ENCODE peak calls at places on chromosomes 6 and 20, in nine cellular contexts. One of them, this sample, is unnamed.

GRCh38 chr6:139133733-139134360 is 1.0 kb upstream of the HECA start:
- DNase-seq in CD4-positive, alpha-beta memory T cell: no peak
- DNase-seq in Ammon's horn: no peak
- DNase-seq in fibroblast of pulmonary artery: no peak
- DNase-seq in tibial artery: no peak
- DNase-seq in HEK293T: no peak
- DNase-seq in glutamatergic neuron: no peak
- DNase-seq in hippocampal formation: no peak
- DNase-seq in activated CD4-positive, alpha-beta T cell treated with anti-CD3 and anti-CD28 coated beads, Interleukin-2, amount 10 ng/mL, durations not matched to agents 7 days and 5 days: no peak
- DNase-seq in this sample: no peak

GRCh38 chr20:48378976-48379670 is 448.7 kb downstream of the PREX1 start:
- DNase-seq in fibroblast of pulmonary artery: no peak
- DNase-seq in glutamatergic neuron: no peak
- DNase-seq in hippocampal formation: no peak
- DNase-seq in activated CD4-positive, alpha-beta T cell treated with anti-CD3 and anti-CD28 coated beads, Interleukin-2, amount 10 ng/mL, durations not matched to agents 7 days and 5 days: no peak
- DNase-seq in HEK293T: no peak
- DNase-seq in CD4-positive, alpha-beta memory T cell: no peak
- DNase-seq in tibial artery: no peak
- DNase-seq in Ammon's horn: no peak
- DNase-seq in this sample: no peak

GRCh38 chr6:98574991-98575390 is 259.4 kb upstream of the POU3F2 start:
- DNase-seq in tibial artery: no peak
- DNase-seq in Ammon's horn: peak; percentile 91
- DNase-seq in activated CD4-positive, alpha-beta T cell treated with anti-CD3 and anti-CD28 coated beads, Interleukin-2, amount 10 ng/mL, durations not matched to agents 7 days and 5 days: no peak
- DNase-seq in glutamatergic neuron: no peak
- DNase-seq in CD4-positive, alpha-beta memory T cell: no peak
- DNase-seq in hippocampal formation: peak; percentile 78
- DNase-seq in fibroblast of pulmonary artery: no peak
- DNase-seq in HEK293T: peak; percentile 9
- DNase-seq in this sample: no peak

GRCh38 chr6:51147756-51148155 is 329.1 kb downstream of the TFAP2B start:
- DNase-seq in glutamatergic neuron: no peak
- DNase-seq in activated CD4-positive, alpha-beta T cell treated with anti-CD3 and anti-CD28 coated beads, Interleukin-2, amount 10 ng/mL, durations not matched to agents 7 days and 5 days: no peak
- DNase-seq in HEK293T: no peak
- DNase-seq in CD4-positive, alpha-beta memory T cell: no peak
- DNase-seq in fibroblast of pulmonary artery: no peak
- DNase-seq in hippocampal formation: no peak
- DNase-seq in Ammon's horn: no peak
- DNase-seq in tibial artery: no peak
- DNase-seq in this sample: no peak

GRCh38 chr20:56631318-56631989 is 2.3 kb downstream of the TFAP2C start:
- DNase-seq in CD4-positive, alpha-beta memory T cell: no peak
- DNase-seq in tibial artery: no peak
- DNase-seq in fibroblast of pulmonary artery: no peak
- DNase-seq in HEK293T: no peak
- DNase-seq in hippocampal formation: no peak
- DNase-seq in Ammon's horn: no peak
- DNase-seq in activated CD4-positive, alpha-beta T cell treated with anti-CD3 and anti-CD28 coated beads, Interleukin-2, amount 10 ng/mL, durations not matched to agents 7 days and 5 days: no peak
- DNase-seq in glutamatergic neuron: peak; percentile 46
- DNase-seq in this sample: no peak

GRCh38 chr6:12232339-12232738 is 57.8 kb upstream of the EDN1 start:
- DNase-seq in tibial artery: no peak
- DNase-seq in glutamatergic neuron: no peak
- DNase-seq in CD4-positive, alpha-beta memory T cell: peak; percentile 17
- DNase-seq in activated CD4-positive, alpha-beta T cell treated with anti-CD3 and anti-CD28 coated beads, Interleukin-2, amount 10 ng/mL, durations not matched to agents 7 days and 5 days: no peak
- DNase-seq in Ammon's horn: no peak
- DNase-seq in HEK293T: no peak
- DNase-seq in fibroblast of pulmonary artery: peak; percentile 77
- DNase-seq in hippocampal formation: no peak
- DNase-seq in this sample: no peak

GRCh38 chr6:39791311-39791710 is 865 bp upstream of the DAAM2 start:
- DNase-seq in tibial artery: no peak
- DNase-seq in glutamatergic neuron: no peak
- DNase-seq in fibroblast of pulmonary artery: peak; percentile 35
- DNase-seq in CD4-positive, alpha-beta memory T cell: no peak
- DNase-seq in Ammon's horn: peak; percentile 49
- DNase-seq in activated CD4-positive, alpha-beta T cell treated with anti-CD3 and anti-CD28 coated beads, Interleukin-2, amount 10 ng/mL, durations not matched to agents 7 days and 5 days: no peak
- DNase-seq in HEK293T: no peak
- DNase-seq in hippocampal formation: no peak
- DNase-seq in this sample: no peak

GRCh38 chr6:16324622-16325225 is 86.3 kb downstream of the GMPR start:
- DNase-seq in HEK293T: no peak
- DNase-seq in fibroblast of pulmonary artery: no peak
- DNase-seq in hippocampal formation: no peak
- DNase-seq in glutamatergic neuron: no peak
- DNase-seq in tibial artery: no peak
- DNase-seq in CD4-positive, alpha-beta memory T cell: no peak
- DNase-seq in Ammon's horn: no peak
- DNase-seq in activated CD4-positive, alpha-beta T cell treated with anti-CD3 and anti-CD28 coated beads, Interleukin-2, amount 10 ng/mL, durations not matched to agents 7 days and 5 days: no peak
- DNase-seq in this sample: no peak

GRCh38 chr20:7938058-7938457 is 2.2 kb downstream of the HAO1 start:
- DNase-seq in activated CD4-positive, alpha-beta T cell treated with anti-CD3 and anti-CD28 coated beads, Interleukin-2, amount 10 ng/mL, durations not matched to agents 7 days and 5 days: no peak
- DNase-seq in hippocampal formation: no peak
- DNase-seq in glutamatergic neuron: no peak
- DNase-seq in fibroblast of pulmonary artery: no peak
- DNase-seq in CD4-positive, alpha-beta memory T cell: no peak
- DNase-seq in tibial artery: no peak
- DNase-seq in Ammon's horn: no peak
- DNase-seq in HEK293T: no peak
- DNase-seq in this sample: no peak

GRCh38 chr6:30730611-30731435 is 10.7 kb downstream of the TUBB start:
- DNase-seq in CD4-positive, alpha-beta memory T cell: peak; percentile 83
- DNase-seq in glutamatergic neuron: peak; percentile 85
- DNase-seq in Ammon's horn: peak; percentile 67
- DNase-seq in activated CD4-positive, alpha-beta T cell treated with anti-CD3 and anti-CD28 coated beads, Interleukin-2, amount 10 ng/mL, durations not matched to agents 7 days and 5 days: peak; percentile 90
- DNase-seq in fibroblast of pulmonary artery: no peak
- DNase-seq in tibial artery: peak; percentile 82
- DNase-seq in HEK293T: peak; percentile 72
- DNase-seq in hippocampal formation: peak; percentile 10
- DNase-seq in this sample: peak; percentile 86

GRCh38 chr6:69917834-69918233 is 51.5 kb downstream of the COL19A1 start:
- DNase-seq in fibroblast of pulmonary artery: peak; percentile 54
- DNase-seq in glutamatergic neuron: no peak
- DNase-seq in CD4-positive, alpha-beta memory T cell: no peak
- DNase-seq in HEK293T: no peak
- DNase-seq in activated CD4-positive, alpha-beta T cell treated with anti-CD3 and anti-CD28 coated beads, Interleukin-2, amount 10 ng/mL, durations not matched to agents 7 days and 5 days: no peak
- DNase-seq in hippocampal formation: no peak
- DNase-seq in tibial artery: no peak
- DNase-seq in Ammon's horn: no peak
- DNase-seq in this sample: no peak

GRCh38 chr6:17281497-17282481 is 628 bp downstream of the RBM24 start:
- DNase-seq in tibial artery: peak; percentile 69
- DNase-seq in glutamatergic neuron: peak; percentile 32
- DNase-seq in HEK293T: no peak
- DNase-seq in fibroblast of pulmonary artery: peak; percentile 47
- DNase-seq in hippocampal formation: no peak
- DNase-seq in Ammon's horn: no peak
- DNase-seq in CD4-positive, alpha-beta memory T cell: no peak
- DNase-seq in activated CD4-positive, alpha-beta T cell treated with anti-CD3 and anti-CD28 coated beads, Interleukin-2, amount 10 ng/mL, durations not matched to agents 7 days and 5 days: no peak
- DNase-seq in this sample: no peak

GRCh38 chr6:158817298-158818007 is 1.7 kb downstream of the EZR start:
- DNase-seq in HEK293T: no peak
- DNase-seq in tibial artery: no peak
- DNase-seq in hippocampal formation: no peak
- DNase-seq in CD4-positive, alpha-beta memory T cell: peak; percentile 51
- DNase-seq in Ammon's horn: peak; percentile 20
- DNase-seq in glutamatergic neuron: peak; percentile 55
- DNase-seq in fibroblast of pulmonary artery: no peak
- DNase-seq in activated CD4-positive, alpha-beta T cell treated with anti-CD3 and anti-CD28 coated beads, Interleukin-2, amount 10 ng/mL, durations not matched to agents 7 days and 5 days: peak; percentile 41
- DNase-seq in this sample: peak; percentile 82

GRCh38 chr20:6034134-6034969 is 19.5 kb downstream of the LRRN4 start:
- DNase-seq in CD4-positive, alpha-beta memory T cell: no peak
- DNase-seq in fibroblast of pulmonary artery: peak; percentile 35
- DNase-seq in HEK293T: no peak
- DNase-seq in glutamatergic neuron: no peak
- DNase-seq in hippocampal formation: no peak
- DNase-seq in Ammon's horn: no peak
- DNase-seq in tibial artery: no peak
- DNase-seq in activated CD4-positive, alpha-beta T cell treated with anti-CD3 and anti-CD28 coated beads, Interleukin-2, amount 10 ng/mL, durations not matched to agents 7 days and 5 days: no peak
- DNase-seq in this sample: no peak

GRCh38 chr6:43338243-43338642 is 29.6 kb upstream of the CRIP3 start:
- DNase-seq in tibial artery: no peak
- DNase-seq in glutamatergic neuron: no peak
- DNase-seq in Ammon's horn: no peak
- DNase-seq in activated CD4-positive, alpha-beta T cell treated with anti-CD3 and anti-CD28 coated beads, Interleukin-2, amount 10 ng/mL, durations not matched to agents 7 days and 5 days: no peak
- DNase-seq in hippocampal formation: no peak
- DNase-seq in HEK293T: no peak
- DNase-seq in fibroblast of pulmonary artery: no peak
- DNase-seq in CD4-positive, alpha-beta memory T cell: no peak
- DNase-seq in this sample: no peak

GRCh38 chr6:158408552-158409130 is 96.4 kb downstream of the TULP4 start:
- DNase-seq in tibial artery: no peak
- DNase-seq in HEK293T: no peak
- DNase-seq in fibroblast of pulmonary artery: peak; percentile 92
- DNase-seq in glutamatergic neuron: peak; percentile 51
- DNase-seq in CD4-positive, alpha-beta memory T cell: no peak
- DNase-seq in activated CD4-positive, alpha-beta T cell treated with anti-CD3 and anti-CD28 coated beads, Interleukin-2, amount 10 ng/mL, durations not matched to agents 7 days and 5 days: no peak
- DNase-seq in Ammon's horn: peak; percentile 80
- DNase-seq in hippocampal formation: peak; percentile 65
- DNase-seq in this sample: no peak

GRCh38 chr6:36962874-36963273 is 8.3 kb downstream of the PI16 start:
- DNase-seq in Ammon's horn: peak; percentile 87
- DNase-seq in HEK293T: no peak
- DNase-seq in fibroblast of pulmonary artery: peak; percentile 68
- DNase-seq in CD4-positive, alpha-beta memory T cell: peak; percentile 90
- DNase-seq in activated CD4-positive, alpha-beta T cell treated with anti-CD3 and anti-CD28 coated beads, Interleukin-2, amount 10 ng/mL, durations not matched to agents 7 days and 5 days: peak; percentile 89
- DNase-seq in glutamatergic neuron: peak; percentile 55
- DNase-seq in tibial artery: peak; percentile 78
- DNase-seq in hippocampal formation: peak; percentile 50
- DNase-seq in this sample: peak; percentile 84

GRCh38 chr6:16059496-16059895 is 69.4 kb upstream of the MYLIP start:
- DNase-seq in CD4-positive, alpha-beta memory T cell: no peak
- DNase-seq in Ammon's horn: no peak
- DNase-seq in fibroblast of pulmonary artery: no peak
- DNase-seq in glutamatergic neuron: no peak
- DNase-seq in HEK293T: no peak
- DNase-seq in hippocampal formation: no peak
- DNase-seq in tibial artery: no peak
- DNase-seq in activated CD4-positive, alpha-beta T cell treated with anti-CD3 and anti-CD28 coated beads, Interleukin-2, amount 10 ng/mL, durations not matched to agents 7 days and 5 days: no peak
- DNase-seq in this sample: no peak

GRCh38 chr6:37160922-37161778 is 8.8 kb upstream of the PIM1 start:
- DNase-seq in activated CD4-positive, alpha-beta T cell treated with anti-CD3 and anti-CD28 coated beads, Interleukin-2, amount 10 ng/mL, durations not matched to agents 7 days and 5 days: no peak
- DNase-seq in glutamatergic neuron: no peak
- DNase-seq in Ammon's horn: peak; percentile 34
- DNase-seq in hippocampal formation: no peak
- DNase-seq in tibial artery: no peak
- DNase-seq in HEK293T: no peak
- DNase-seq in fibroblast of pulmonary artery: peak; percentile 85
- DNase-seq in CD4-positive, alpha-beta memory T cell: no peak
- DNase-seq in this sample: no peak

GRCh38 chr6:97240222-97240621 is 42.8 kb downstream of the MMS22L start:
- DNase-seq in Ammon's horn: no peak
- DNase-seq in fibroblast of pulmonary artery: peak; percentile 53
- DNase-seq in activated CD4-positive, alpha-beta T cell treated with anti-CD3 and anti-CD28 coated beads, Interleukin-2, amount 10 ng/mL, durations not matched to agents 7 days and 5 days: no peak
- DNase-seq in HEK293T: no peak
- DNase-seq in hippocampal formation: no peak
- DNase-seq in glutamatergic neuron: no peak
- DNase-seq in CD4-positive, alpha-beta memory T cell: no peak
- DNase-seq in tibial artery: no peak
- DNase-seq in this sample: no peak

GRCh38 chr20:44640522-44640921 is 11.0 kb downstream of the ADA start:
- DNase-seq in hippocampal formation: no peak
- DNase-seq in tibial artery: no peak
- DNase-seq in CD4-positive, alpha-beta memory T cell: no peak
- DNase-seq in Ammon's horn: no peak
- DNase-seq in glutamatergic neuron: no peak
- DNase-seq in HEK293T: no peak
- DNase-seq in activated CD4-positive, alpha-beta T cell treated with anti-CD3 and anti-CD28 coated beads, Interleukin-2, amount 10 ng/mL, durations not matched to agents 7 days and 5 days: no peak
- DNase-seq in fibroblast of pulmonary artery: no peak
- DNase-seq in this sample: no peak

GRCh38 chr6:73503027-73503772 is 17.6 kb downstream of the EEF1A1 start:
- DNase-seq in CD4-positive, alpha-beta memory T cell: no peak
- DNase-seq in glutamatergic neuron: no peak
- DNase-seq in hippocampal formation: no peak
- DNase-seq in HEK293T: no peak
- DNase-seq in fibroblast of pulmonary artery: no peak
- DNase-seq in Ammon's horn: no peak
- DNase-seq in tibial artery: no peak
- DNase-seq in activated CD4-positive, alpha-beta T cell treated with anti-CD3 and anti-CD28 coated beads, Interleukin-2, amount 10 ng/mL, durations not matched to agents 7 days and 5 days: no peak
- DNase-seq in this sample: no peak

GRCh38 chr6:56756219-56756789 is 113.6 kb upstream of the DST start:
- DNase-seq in HEK293T: no peak
- DNase-seq in tibial artery: no peak
- DNase-seq in glutamatergic neuron: no peak
- DNase-seq in activated CD4-positive, alpha-beta T cell treated with anti-CD3 and anti-CD28 coated beads, Interleukin-2, amount 10 ng/mL, durations not matched to agents 7 days and 5 days: no peak
- DNase-seq in hippocampal formation: no peak
- DNase-seq in fibroblast of pulmonary artery: no peak
- DNase-seq in CD4-positive, alpha-beta memory T cell: no peak
- DNase-seq in Ammon's horn: no peak
- DNase-seq in this sample: no peak

GRCh38 chr20:37955511-37955910 is 52.6 kb downstream of the VSTM2L start:
- DNase-seq in HEK293T: no peak
- DNase-seq in fibroblast of pulmonary artery: no peak
- DNase-seq in CD4-positive, alpha-beta memory T cell: no peak
- DNase-seq in glutamatergic neuron: no peak
- DNase-seq in hippocampal formation: no peak
- DNase-seq in tibial artery: peak; percentile 24
- DNase-seq in activated CD4-positive, alpha-beta T cell treated with anti-CD3 and anti-CD28 coated beads, Interleukin-2, amount 10 ng/mL, durations not matched to agents 7 days and 5 days: no peak
- DNase-seq in Ammon's horn: no peak
- DNase-seq in this sample: no peak

GRCh38 chr20:45067558-45067957 is 33.4 kb downstream of the KCNS1 start:
- DNase-seq in CD4-positive, alpha-beta memory T cell: no peak
- DNase-seq in hippocampal formation: no peak
- DNase-seq in fibroblast of pulmonary artery: peak; percentile 16
- DNase-seq in activated CD4-positive, alpha-beta T cell treated with anti-CD3 and anti-CD28 coated beads, Interleukin-2, amount 10 ng/mL, durations not matched to agents 7 days and 5 days: no peak
- DNase-seq in HEK293T: no peak
- DNase-seq in glutamatergic neuron: no peak
- DNase-seq in Ammon's horn: no peak
- DNase-seq in tibial artery: no peak
- DNase-seq in this sample: no peak

GRCh38 chr20:36908603-36909002 is 32.7 kb downstream of the TLDC2 start:
- DNase-seq in activated CD4-positive, alpha-beta T cell treated with anti-CD3 and anti-CD28 coated beads, Interleukin-2, amount 10 ng/mL, durations not matched to agents 7 days and 5 days: no peak
- DNase-seq in tibial artery: no peak
- DNase-seq in Ammon's horn: no peak
- DNase-seq in CD4-positive, alpha-beta memory T cell: no peak
- DNase-seq in HEK293T: no peak
- DNase-seq in hippocampal formation: no peak
- DNase-seq in fibroblast of pulmonary artery: no peak
- DNase-seq in glutamatergic neuron: no peak
- DNase-seq in this sample: no peak